ENCODE peak calls at places on chromosomes 16 and 17, in five cellular contexts. K is prostate gland, C is HepG2, P is breast epithelium, N is stomach. D is an unnamed sample.

GRCh38 chr16:65547799-65548446 is 426.1 kb upstream of the CDH11 start:
- DNase-seq in K (no peak), C (no peak), P (no peak), N (no peak), D (no peak)

GRCh38 chr17:34586346-34586846 is 7.0 kb downstream of the TMEM132E start:
- DNase-seq in K (no peak), C (no peak), P (no peak), N (no peak), D (no peak)

GRCh38 chr16:22001591-22001990 is 675 bp upstream of the PDZD9 start:
- DNase-seq in K (no peak), C (no peak), P (no peak), N (no peak), D (no peak)

GRCh38 chr16:83802559-83802958 is 5.2 kb upstream of the HSBP1 start:
- DNase-seq in K (no peak), C (no peak), P (no peak), N (no peak), D (no peak)

GRCh38 chr16:75351183-75351582 is 82.1 kb downstream of the CFDP1 start:
- DNase-seq in K (no peak), C (no peak), P (no peak), N (no peak), D (no peak)

GRCh38 chr17:73232587-73233373 is 28.9 kb downstream of the CPSF4L start:
- DNase-seq in K (peak; percentile 21), C (no peak), P (no peak), N (peak; percentile 54), D (peak; percentile 46)

GRCh38 chr16:17451835-17452234 is 18.9 kb downstream of the XYLT1 start:
- DNase-seq in K (no peak), C (no peak), P (no peak), N (no peak), D (no peak)

GRCh38 chr17:43418441-43419374 is 19.9 kb downstream of the ARL4D start:
- DNase-seq in K (peak; percentile 59), C (peak; percentile 56), P (peak; percentile 59), N (no peak), D (no peak)

GRCh38 chr16:81693467-81694303 is 85.4 kb upstream of the PLCG2 start:
- DNase-seq in K (no peak), C (no peak), P (no peak), N (no peak), D (no peak)

GRCh38 chr16:736936-737481 is 3.8 kb downstream of the CIAO3 start:
- DNase-seq in K (no peak), C (no peak), P (no peak), N (no peak), D (no peak)

GRCh38 chr17:41065829-41066624 is at the start of gene KRTAP2-4:
- DNase-seq in K (no peak), C (peak; percentile 28), P (no peak), N (no peak), D (no peak)

GRCh38 chr16:69302301-69302700 is 8.8 kb upstream of the VPS4A start:
- DNase-seq in K (no peak), C (no peak), P (no peak), N (no peak), D (no peak)

GRCh38 chr17:19897108-19897854 is 29.5 kb upstream of the ULK2 start:
- DNase-seq in K (peak; percentile 61), C (no peak), P (peak; percentile 45), N (peak; percentile 61), D (no peak)

GRCh38 chr17:9009737-9010136 is 11.6 kb upstream of the NTN1 start:
- DNase-seq in K (no peak), C (no peak), P (no peak), N (no peak), D (no peak)

GRCh38 chr17:58757162-58757613 is 1.5 kb downstream of the PPM1E start:
- DNase-seq in K (no peak), C (no peak), P (no peak), N (no peak), D (no peak)

GRCh38 chr17:1769826-1770477 is 8.1 kb downstream of the SERPINF1 start:
- DNase-seq in K (peak; percentile 86), C (peak; percentile 95), P (peak; percentile 90), N (no peak), D (no peak)

GRCh38 chr16:75198135-75198600 is 8.8 kb downstream of the CTRB2 start:
- DNase-seq in K (no peak), C (no peak), P (no peak), N (peak; percentile 24), D (no peak)

GRCh38 chr17:57471941-57472368 is 215.6 kb downstream of the MSI2 start:
- DNase-seq in K (no peak), C (no peak), P (no peak), N (no peak), D (no peak)

GRCh38 chr16:3503513-3503912 is 2.7 kb downstream of the CLUAP1 start:
- DNase-seq in K (no peak), C (no peak), P (peak; percentile 39), N (no peak), D (no peak)

GRCh38 chr17:18219016-18219415 is 6.4 kb upstream of the LLGL1 start:
- DNase-seq in K (no peak), C (no peak), P (no peak), N (peak; percentile 60), D (no peak)

GRCh38 chr16:58236831-58237230 is 38.9 kb upstream of the CSNK2A2 start:
- DNase-seq in K (no peak), C (no peak), P (no peak), N (no peak), D (no peak)

GRCh38 chr17:14340968-14341412 is 40.1 kb downstream of the HS3ST3B1 start:
- DNase-seq in K (no peak), C (no peak), P (no peak), N (no peak), D (no peak)

GRCh38 chr17:50653738-50654137 is 19.1 kb downstream of the ABCC3 start:
- DNase-seq in K (no peak), C (no peak), P (no peak), N (no peak), D (no peak)

GRCh38 chr16:74691093-74691855 is 9.4 kb downstream of the MLKL start:
- DNase-seq in K (no peak), C (no peak), P (no peak), N (no peak), D (no peak)

GRCh38 chr17:71224824-71225575 is 895.8 kb upstream of the SOX9 start:
- DNase-seq in K (no peak), C (no peak), P (no peak), N (no peak), D (no peak)

GRCh38 chr16:19601083-19601976 is 45.8 kb downstream of the VPS35L start:
- DNase-seq in K (no peak), C (peak; percentile 47), P (no peak), N (no peak), D (no peak)

GRCh38 chr16:82603784-82604411 is 22.9 kb upstream of the CDH13 start:
- DNase-seq in K (peak; percentile 51), C (peak; percentile 13), P (peak; percentile 26), N (peak; percentile 35), D (no peak)

GRCh38 chr16:82638095-82638798 is 11.5 kb downstream of the CDH13 start:
- DNase-seq in K (no peak), C (no peak), P (no peak), N (no peak), D (no peak)

GRCh38 chr16:87847785-87848675 is 21.3 kb downstream of the SLC7A5 start:
- DNase-seq in K (no peak), C (peak; percentile 99), P (no peak), N (peak; percentile 81), D (no peak)
- TF ChIP-seq POLR2A in K (no peak), C (peak; percentile 74), P (no peak), N (no peak), D (no peak)

GRCh38 chr17:64111831-64112230 is 18.1 kb downstream of the ERN1 start:
- DNase-seq in K (no peak), C (no peak), P (no peak), N (no peak), D (no peak)
- TF ChIP-seq POLR2AphosphoS5 in K (no peak), C (no peak), P (no peak), N (no peak), D (no peak)

DNA sequence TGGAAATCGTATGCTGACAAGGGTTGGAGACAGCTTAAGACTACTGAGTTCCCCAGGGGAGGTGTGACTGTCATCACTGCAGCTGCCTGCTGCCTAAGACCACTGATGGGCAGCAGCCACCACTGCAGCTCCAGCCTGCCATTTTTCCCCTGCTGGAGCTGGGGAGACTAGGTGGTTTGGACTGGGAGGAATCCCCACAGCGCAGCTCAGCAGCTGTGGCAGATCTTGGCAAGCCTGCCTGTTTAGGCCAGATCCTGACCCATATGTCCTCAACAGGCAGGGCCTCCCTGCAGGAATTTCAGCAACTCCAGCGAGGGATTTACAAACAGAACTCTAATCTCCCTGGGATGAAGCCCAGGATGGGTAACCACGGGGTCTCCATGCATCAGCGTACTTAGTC is 356.4 kb upstream of the TOM1L1 start:
- DNase-seq in K (no peak), C (no peak), P (no peak), N (no peak), D (no peak)
- TF ChIP-seq POLR2A in K (no peak), C (no peak), P (no peak), N (no peak), D (no peak)

DNA sequence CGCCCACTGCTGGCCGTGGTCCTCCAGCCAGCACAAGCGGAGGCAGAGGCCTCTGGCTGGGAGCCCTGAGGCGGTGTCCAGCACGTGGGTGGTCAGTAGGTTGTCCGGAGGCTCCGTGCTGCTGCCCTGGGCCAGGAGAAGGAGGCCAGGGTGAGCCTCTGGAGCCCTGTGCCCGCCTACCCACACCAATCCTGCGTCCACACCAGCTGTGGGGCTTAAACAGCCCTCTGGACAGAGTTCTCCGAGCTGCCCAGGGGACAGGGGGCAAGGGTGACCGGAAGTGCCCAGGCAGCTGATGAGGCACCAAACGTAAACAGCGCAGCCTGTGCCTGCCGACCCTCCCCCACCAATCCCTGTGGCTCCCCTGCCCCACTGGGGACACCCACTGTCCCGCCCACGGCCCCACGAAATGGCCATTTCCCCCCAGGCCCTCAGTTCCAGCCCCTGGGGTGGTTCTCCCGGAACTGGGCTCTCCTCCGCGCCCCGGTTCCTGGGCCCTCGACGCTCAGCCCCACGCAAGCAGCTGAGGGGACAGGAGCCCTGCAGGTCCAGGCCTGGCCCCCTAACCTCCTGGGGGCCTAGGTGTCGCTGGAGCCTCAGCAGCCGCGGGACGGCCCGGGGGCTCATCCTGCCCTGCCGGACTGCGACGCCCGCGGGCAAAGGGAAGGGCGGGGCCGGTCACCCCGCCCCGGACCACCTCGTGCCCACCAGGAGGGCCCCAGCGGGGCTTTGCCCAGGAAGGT is 27.9 kb upstream of the DBNDD1 start:
- DNase-seq in K (peak; percentile 57), C (peak; percentile 45), P (peak; percentile 58), N (peak; percentile 80), D (no peak)
- TF ChIP-seq POLR2AphosphoS5 in K (peak; percentile 49), C (peak; percentile 54), P (peak; percentile 9), N (no peak), D (no peak)

GRCh38 chr17:77706938-77707337 is 251.6 kb upstream of the TNRC6C start:
- DNase-seq in K (no peak), C (no peak), P (no peak), N (no peak), D (no peak)
- TF ChIP-seq POLR2A in K (no peak), C (no peak), P (no peak), N (no peak), D (no peak)